ENCODE peak calls at places on chromosomes 2 and 18, in eight cellular contexts. H is A172; F is stimulated activated CD4-positive, alpha-beta T cell treated with anti-CD3 and anti-CD28 coated beads, Interleukin-15, amount 100 ng/mL, for 1 hour; V is ELR; P is NCI-H2081; C is GM23248; S is HuH-7; D is WTC11. G is an unnamed sample.

GRCh38 chr2:74690571-74690970 is 36.5 kb downstream of the SEMA4F start:
- DNase-seq in H (peak), F (no peak), V (peak), P (peak), C (peak), S (peak), D (no peak), G (peak)

GRCh38 chr2:11938196-11938595 is 191.8 kb downstream of the LPIN1 start:
- DNase-seq in H (no peak), F (no peak), V (no peak), P (no peak), C (no peak), S (no peak), D (no peak), G (peak)

GRCh38 chr2:96625571-96626552 is 12.2 kb downstream of the KANSL3 start:
- DNase-seq in H (no peak), F (no peak), V (no peak), P (no peak), C (peak), S (no peak), D (no peak), G (peak)

GRCh38 chr2:44233450-44234128 is 41.7 kb upstream of the SLC3A1 start:
- DNase-seq in H (peak), F (no peak), V (peak), P (no peak), C (peak), S (peak), D (no peak), G (peak)

GRCh38 chr2:18704224-18704623 is 114.9 kb upstream of the NT5C1B start:
- DNase-seq in H (no peak), F (no peak), V (no peak), P (no peak), C (no peak), S (no peak), D (no peak), G (peak)

GRCh38 chr18:7617738-7618422 is 50.8 kb downstream of the PTPRM start:
- DNase-seq in H (peak), F (no peak), V (peak), P (no peak), C (peak), S (no peak), D (no peak), G (peak)

GRCh38 chr2:40434638-40435296 is 17.1 kb downstream of the SLC8A1 start:
- DNase-seq in H (peak), F (no peak), V (peak), P (no peak), C (peak), S (no peak), D (no peak), G (peak)

GRCh38 chr2:52933878-52934277 is 833.7 kb upstream of the CHAC2 start:
- DNase-seq in H (no peak), F (no peak), V (no peak), P (no peak), C (no peak), S (no peak), D (no peak), G (no peak)

GRCh38 chr2:45412754-45413379 is 198.2 kb downstream of the SRBD1 start:
- DNase-seq in H (no peak), F (no peak), V (no peak), P (no peak), C (peak), S (no peak), D (no peak), G (peak)

GRCh38 chr2:68710336-68710735 is 24.3 kb upstream of the ARHGAP25 start:
- DNase-seq in H (no peak), F (no peak), V (no peak), P (no peak), C (no peak), S (no peak), D (no peak), G (peak)

GRCh38 chr2:239058746-239059145 is 210.9 kb downstream of the TWIST2 start:
- DNase-seq in H (no peak), F (no peak), V (no peak), P (no peak), C (no peak), S (no peak), D (no peak), G (peak)

GRCh38 chr18:31493941-31494340 is 4.0 kb upstream of the DSG2 start:
- DNase-seq in H (no peak), F (no peak), V (no peak), P (no peak), C (no peak), S (no peak), D (no peak), G (no peak)

GRCh38 chr2:171214093-171214492 is 53.4 kb upstream of the TLK1 start:
- DNase-seq in H (no peak), F (no peak), V (no peak), P (no peak), C (no peak), S (no peak), D (no peak), G (no peak)

GRCh38 chr2:202671317-202672035 is 36.7 kb downstream of the FAM117B start:
- DNase-seq in H (no peak), F (no peak), V (no peak), P (no peak), C (no peak), S (no peak), D (no peak), G (no peak)

GRCh38 chr2:169980001-169980400 is 152.7 kb downstream of the UBR3 start:
- DNase-seq in H (no peak), F (no peak), V (no peak), P (no peak), C (no peak), S (no peak), D (no peak), G (no peak)

GRCh38 chr2:237269121-237269875 is 144.7 kb downstream of the COL6A3 start:
- DNase-seq in H (no peak), F (no peak), V (no peak), P (no peak), C (no peak), S (no peak), D (no peak), G (no peak)

GRCh38 chr2:208015475-208015874 is 9.9 kb downstream of the PLEKHM3 start:
- DNase-seq in H (no peak), F (no peak), V (no peak), P (no peak), C (no peak), S (peak), D (no peak), G (no peak)

GRCh38 chr2:29657674-29658073 is 263.7 kb downstream of the ALK start:
- DNase-seq in H (no peak), F (no peak), V (no peak), P (no peak), C (no peak), S (no peak), D (no peak), G (no peak)

GRCh38 chr18:44128365-44128764 is 552.3 kb upstream of the SETBP1 start:
- DNase-seq in H (no peak), F (no peak), V (no peak), P (no peak), C (peak), S (no peak), D (no peak), G (peak)

GRCh38 chr2:210647151-210647550 is 90.8 kb downstream of the CPS1 start:
- DNase-seq in H (no peak), F (no peak), V (no peak), P (no peak), C (no peak), S (no peak), D (no peak), G (no peak)

GRCh38 chr2:140203347-140203746 is 1423.2 kb upstream of the NXPH2 start:
- DNase-seq in H (no peak), F (no peak), V (no peak), P (no peak), C (no peak), S (no peak), D (no peak), G (no peak)

GRCh38 chr2:195559431-195559914 is 97.6 kb upstream of the SLC39A10 start:
- DNase-seq in H (peak), F (peak), V (peak), P (no peak), C (peak), S (no peak), D (no peak), G (peak)

GRCh38 chr2:221606369-221606768 is 34.3 kb upstream of the EPHA4 start:
- DNase-seq in H (no peak), F (no peak), V (no peak), P (no peak), C (no peak), S (no peak), D (peak), G (no peak)

GRCh38 chr18:21383031-21383430 is 141.0 kb downstream of the GREB1L start:
- DNase-seq in H (no peak), F (no peak), V (no peak), P (no peak), C (no peak), S (no peak), D (no peak), G (no peak)

GRCh38 chr2:239308696-239309397 is 92.0 kb downstream of the HDAC4 start:
- DNase-seq in H (no peak), F (no peak), V (no peak), P (no peak), C (peak), S (no peak), D (no peak), G (peak)

GRCh38 chr2:175631247-175631628 is 370.8 kb downstream of the LNPK start:
- DNase-seq in H (no peak), F (no peak), V (no peak), P (no peak), C (peak), S (no peak), D (no peak), G (peak)

GRCh38 chr2:191806396-191806795 is 40.5 kb downstream of the CAVIN2 start:
- DNase-seq in H (no peak), F (no peak), V (no peak), P (no peak), C (peak), S (no peak), D (no peak), G (peak)

GRCh38 chr2:237414056-237414661 is at the start of gene COL6A3:
- DNase-seq in H (no peak), F (no peak), V (peak), P (no peak), C (peak), S (no peak), D (no peak), G (peak)